ENCODE peak calls at places on chromosomes 6 and 20, in eight cellular contexts. R is foreskin fibroblast, T is EL, E is uterus, V is substantia nigra, K is amygdala, B is dermis microvascular lymphatic vessel endothelial cell, Q is skeletal muscle cell. H is an unnamed sample.

GRCh38 chr6:33589723-33590530 is 9.9 kb upstream of the BAK1 start:
- DNase-seq in R (peak), T (peak), E (peak), V (no peak), K (peak), B (no peak), Q (peak), H (peak)

GRCh38 chr20:31602779-31603441 is 2.2 kb upstream of the ID1 start:
- DNase-seq in R (peak), T (peak), E (no peak), V (no peak), K (no peak), B (peak), Q (peak), H (no peak)

GRCh38 chr6:30759575-30760239 is 15.4 kb upstream of the IER3 start:
- DNase-seq in R (peak), T (peak), E (no peak), V (no peak), K (no peak), B (no peak), Q (peak), H (no peak)

GRCh38 chr6:14950103-14950969 is 295.5 kb upstream of the JARID2 start:
- DNase-seq in R (no peak), T (no peak), E (no peak), V (no peak), K (no peak), B (no peak), Q (no peak), H (no peak)

GRCh38 chr6:44011350-44011925 is 115.8 kb downstream of the MRPL14 start:
- DNase-seq in R (no peak), T (no peak), E (no peak), V (no peak), K (no peak), B (no peak), Q (no peak), H (peak)

GRCh38 chr20:58162976-58163375 is 65.5 kb downstream of the ANKRD60 start:
- DNase-seq in R (peak), T (no peak), E (no peak), V (no peak), K (no peak), B (no peak), Q (no peak), H (no peak)

GRCh38 chr6:90078513-90079289 is 184.4 kb downstream of the GJA10 start:
- DNase-seq in R (no peak), T (no peak), E (no peak), V (no peak), K (no peak), B (no peak), Q (no peak), H (no peak)

GRCh38 chr20:60212695-60213094 is 254.5 kb downstream of the CDH26 start:
- DNase-seq in R (no peak), T (no peak), E (no peak), V (no peak), K (no peak), B (no peak), Q (no peak), H (no peak)

GRCh38 chr6:53134601-53135235 is 13.9 kb downstream of the GCM1 start:
- DNase-seq in R (no peak), T (no peak), E (no peak), V (no peak), K (no peak), B (no peak), Q (no peak), H (no peak)

GRCh38 chr20:24970743-24971142 is 21.7 kb downstream of the CST7 start:
- DNase-seq in R (no peak), T (no peak), E (no peak), V (no peak), K (no peak), B (no peak), Q (no peak), H (peak)

GRCh38 chr6:74946961-74947360 is 258.9 kb downstream of the COL12A1 start:
- DNase-seq in R (peak), T (peak), E (no peak), V (no peak), K (no peak), B (peak), Q (peak), H (no peak)

GRCh38 chr20:49344975-49345374 is 67.1 kb upstream of the ZNFX1 start:
- DNase-seq in R (peak), T (peak), E (peak), V (no peak), K (no peak), B (no peak), Q (peak), H (peak)

GRCh38 chr20:46364670-46365482 is 41.5 kb downstream of the ELMO2 start:
- DNase-seq in R (peak), T (no peak), E (no peak), V (no peak), K (no peak), B (no peak), Q (no peak), H (peak)

GRCh38 chr6:52233975-52234823 is 10.1 kb downstream of the IL17F start:
- DNase-seq in R (peak), T (peak), E (no peak), V (no peak), K (no peak), B (peak), Q (peak), H (no peak)

GRCh38 chr20:48785801-48786200 is 42.0 kb downstream of the PREX1 start:
- DNase-seq in R (no peak), T (no peak), E (no peak), V (no peak), K (no peak), B (no peak), Q (no peak), H (no peak)

GRCh38 chr6:169571123-169571962 is 130.5 kb downstream of the WDR27 start:
- DNase-seq in R (peak), T (peak), E (no peak), V (no peak), K (no peak), B (no peak), Q (no peak), H (no peak)

GRCh38 chr6:125078602-125079321 is 74.8 kb upstream of the TPD52L1 start:
- DNase-seq in R (no peak), T (no peak), E (no peak), V (no peak), K (no peak), B (no peak), Q (no peak), H (no peak)

GRCh38 chr20:35021063-35021462 is 65.4 kb downstream of the MYH7B start:
- DNase-seq in R (peak), T (no peak), E (no peak), V (no peak), K (no peak), B (no peak), Q (no peak), H (no peak)

GRCh38 chr6:154341876-154342275 is 14.7 kb downstream of the IPCEF1 start:
- DNase-seq in R (no peak), T (peak), E (no peak), V (no peak), K (no peak), B (no peak), Q (no peak), H (no peak)

GRCh38 chr6:53858913-53859312 is 64.1 kb downstream of the LRRC1 start:
- DNase-seq in R (no peak), T (no peak), E (no peak), V (no peak), K (no peak), B (no peak), Q (no peak), H (no peak)

GRCh38 chr20:4083103-4083864 is 67.9 kb upstream of the RNF24 start:
- DNase-seq in R (peak), T (no peak), E (no peak), V (no peak), K (no peak), B (no peak), Q (no peak), H (peak)

GRCh38 chr6:94213176-94213575 is 793.8 kb upstream of the EPHA7 start:
- DNase-seq in R (no peak), T (no peak), E (no peak), V (no peak), K (no peak), B (no peak), Q (no peak), H (no peak)

GRCh38 chr6:27132532-27133280 is 114.8 kb upstream of the PRSS16 start:
- DNase-seq in R (peak), T (peak), E (peak), V (peak), K (peak), B (peak), Q (peak), H (peak)

GRCh38 chr20:1618954-1619550 is 757 bp downstream of the SIRPB1 start:
- DNase-seq in R (no peak), T (no peak), E (no peak), V (no peak), K (no peak), B (no peak), Q (no peak), H (no peak)

GRCh38 chr6:36249536-36249935 is 20.3 kb upstream of the PNPLA1 start:
- DNase-seq in R (peak), T (no peak), E (no peak), V (no peak), K (no peak), B (no peak), Q (peak), H (no peak)

GRCh38 chr6:53492860-53493634 is 51.9 kb downstream of the GCLC start:
- DNase-seq in R (peak), T (peak), E (no peak), V (no peak), K (no peak), B (no peak), Q (no peak), H (no peak)

GRCh38 chr6:135876048-135876447 is 24.5 kb downstream of the PDE7B start:
- DNase-seq in R (no peak), T (no peak), E (no peak), V (no peak), K (no peak), B (no peak), Q (no peak), H (no peak)

GRCh38 chr6:81253821-81254220 is 498.7 kb downstream of the TENT5A start:
- DNase-seq in R (peak), T (no peak), E (no peak), V (no peak), K (no peak), B (no peak), Q (no peak), H (no peak)

GRCh38 chr6:129635396-129636164 is 74.4 kb downstream of the ARHGAP18 start:
- DNase-seq in R (peak), T (peak), E (no peak), V (no peak), K (no peak), B (peak), Q (peak), H (no peak)

GRCh38 chr6:134315189-134315588 is 2.7 kb downstream of the SGK1 start:
- DNase-seq in R (no peak), T (no peak), E (no peak), V (no peak), K (no peak), B (no peak), Q (no peak), H (no peak)

GRCh38 chr20:40101479-40102032 is 587.5 kb downstream of the MAFB start:
- DNase-seq in R (no peak), T (no peak), E (no peak), V (no peak), K (no peak), B (no peak), Q (no peak), H (no peak)

GRCh38 chr6:6847591-6847990 is 259.1 kb downstream of the LY86 start:
- DNase-seq in R (no peak), T (no peak), E (no peak), V (no peak), K (no peak), B (no peak), Q (no peak), H (no peak)

GRCh38 chr20:43938932-43939761 is 24.5 kb downstream of the TOX2 start:
- DNase-seq in R (peak), T (peak), E (no peak), V (no peak), K (no peak), B (peak), Q (peak), H (peak)

GRCh38 chr6:32529697-32530429 is at the start of gene HLA-DRB5:
- DNase-seq in R (peak), T (no peak), E (no peak), V (no peak), K (no peak), B (no peak), Q (no peak), H (peak)